ENCODE peak calls at places on chromosomes 2 and 18, in five cellular contexts. S, C, M, P and R are unnamed samples.

GRCh38 chr2:149065236-149065635 is 26.7 kb downstream of the LYPD6B start:
- DNase-seq in M (no peak), C (no peak), P (no peak), S (peak), R (no peak)

GRCh38 chr2:111930875-111931274 is 32.5 kb downstream of the MERTK start:
- DNase-seq in S (peak), P (no peak), C (no peak), M (no peak), R (no peak)

GRCh38 chr2:128603411-128603924 is 284.8 kb upstream of the HS6ST1 start:
- DNase-seq in S (no peak), C (peak), M (peak), P (no peak), R (no peak)

GRCh38 chr2:203551653-203552250 is 16.7 kb upstream of the RAPH1 start:
- DNase-seq in M (no peak), S (no peak), P (no peak), C (no peak), R (no peak)

GRCh38 chr2:199903111-199903510 is 8.0 kb upstream of the C2orf69 start:
- DNase-seq in P (no peak), M (no peak), S (no peak), C (no peak), R (no peak)

GRCh38 chr18:31610841-31611240 is 19.2 kb downstream of the TTR start:
- DNase-seq in C (no peak), S (peak), M (no peak), P (peak), R (peak)

GRCh38 chr18:50642439-50642838 is 82.6 kb downstream of the MAPK4 start:
- DNase-seq in S (no peak), M (no peak), P (no peak), C (no peak), R (no peak)

GRCh38 chr2:198456418-198456817 is 652.0 kb downstream of the PLCL1 start:
- DNase-seq in C (no peak), M (no peak), P (no peak), S (no peak), R (no peak)

GRCh38 chr2:2919574-2920365 is 457.8 kb downstream of the EIPR1 start:
- DNase-seq in S (no peak), C (no peak), P (no peak), M (peak), R (no peak)

GRCh38 chr18:55925772-55926171 is 337.8 kb upstream of the TCF4 start:
- DNase-seq in C (no peak), M (no peak), P (no peak), S (no peak), R (no peak)

GRCh38 chr2:15383695-15384350 is 177.3 kb downstream of the NBAS start:
- DNase-seq in M (no peak), P (peak), C (no peak), S (no peak), R (no peak)

GRCh38 chr2:25401307-25402021 is 59.7 kb upstream of the DNMT3A start:
- DNase-seq in M (peak), C (no peak), P (no peak), S (peak), R (no peak)

GRCh38 chr2:133655565-133656113 is 87.4 kb upstream of the NCKAP5 start:
- DNase-seq in M (no peak), P (no peak), C (no peak), S (no peak), R (no peak)

GRCh38 chr2:88746929-88747490 is 55.5 kb downstream of the RPIA start:
- DNase-seq in M (no peak), S (no peak), P (no peak), C (no peak), R (no peak)

GRCh38 chr2:233565685-233566140 is 869 bp downstream of the USP40 start:
- DNase-seq in C (no peak), M (no peak), S (peak), P (no peak), R (peak)

GRCh38 chr2:222861411-222862067 is 703 bp downstream of the ACSL3 start:
- DNase-seq in M (peak), P (no peak), S (peak), C (peak), R (no peak)

GRCh38 chr2:142582317-142582716 is 295.1 kb upstream of the KYNU start:
- DNase-seq in M (no peak), C (no peak), P (no peak), S (no peak), R (no peak)

GRCh38 chr2:65416945-65417344 is 15.5 kb downstream of the SPRED2 start:
- DNase-seq in S (peak), C (no peak), P (no peak), M (no peak), R (peak)

GRCh38 chr2:953975-954686 is 3.5 kb downstream of the SNTG2 start:
- DNase-seq in P (peak), S (no peak), C (no peak), M (no peak), R (no peak)

GRCh38 chr2:214649440-214650205 is 159.9 kb downstream of the BARD1 start:
- DNase-seq in P (no peak), C (no peak), S (no peak), M (no peak), R (no peak)

GRCh38 chr2:106157416-106157815 is 36.7 kb downstream of the UXS1 start:
- DNase-seq in C (no peak), P (no peak), S (no peak), M (no peak), R (no peak)

GRCh38 chr2:55452879-55453278 is 33.2 kb upstream of the CCDC88A start:
- DNase-seq in S (peak), P (no peak), C (no peak), M (no peak), R (no peak)

GRCh38 chr2:237766334-237766733 is 32.2 kb upstream of the RBM44 start:
- DNase-seq in P (no peak), S (no peak), M (no peak), C (no peak), R (no peak)

GRCh38 chr2:22536131-22536530 is 848.8 kb upstream of the KLHL29 start:
- DNase-seq in S (no peak), M (no peak), C (no peak), P (no peak), R (no peak)

GRCh38 chr2:205682239-205683021 is at the start of gene NRP2:
- DNase-seq in S (peak), C (peak), P (peak), M (peak), R (no peak)

GRCh38 chr2:37349376-37349775 is 4.9 kb downstream of the QPCT start:
- DNase-seq in S (no peak), M (no peak), P (no peak), C (no peak), R (no peak)

GRCh38 chr2:26913599-26914285 is 56.7 kb upstream of the MAPRE3 start:
- DNase-seq in C (no peak), M (peak), S (no peak), P (peak), R (no peak)

GRCh38 chr18:45228989-45229388 is 386.3 kb upstream of the SLC14A2 start:
- DNase-seq in P (no peak), S (no peak), M (no peak), C (no peak), R (no peak)

GRCh38 chr2:25347205-25347815 is 5.6 kb upstream of the DNMT3A start:
- DNase-seq in M (no peak), S (peak), P (no peak), C (no peak), R (no peak)

GRCh38 chr2:234394450-234394849 is 102.4 kb downstream of the ARL4C start:
- DNase-seq in C (no peak), M (no peak), S (no peak), P (no peak), R (no peak)

GRCh38 chr2:9739508-9739907 is 103.8 kb upstream of the TAF1B start:
- DNase-seq in M (peak), C (peak), S (peak), P (no peak), R (no peak)
- H3K4me3 ChIP-seq in M (no peak), C (peak), S (peak), P (no peak), R (no peak)

GRCh38 chr18:63107171-63107850 is 212.3 kb downstream of the BCL2 start:
- DNase-seq in C (no peak), S (peak), M (no peak), P (no peak), R (no peak)
- H3K4me3 ChIP-seq in C (no peak), S (peak), M (no peak), P (no peak), R (no peak)

GRCh38 chr2:101124061-101124460 is 27.1 kb downstream of the TBC1D8 start:
- DNase-seq in P (no peak), M (no peak), C (no peak), S (no peak), R (no peak)

GRCh38 chr2:101125799-101126198 is 25.4 kb downstream of the TBC1D8 start:
- DNase-seq in C (no peak), P (no peak), S (no peak), M (no peak), R (no peak)

GRCh38 chr2:101127319-101128056 is 23.7 kb downstream of the TBC1D8 start:
- DNase-seq in M (no peak), P (no peak), S (no peak), C (no peak), R (no peak)

GRCh38 chr2:101125374-101125773 is 25.8 kb downstream of the TBC1D8 start:
- DNase-seq in P (no peak), M (no peak), S (no peak), C (no peak), R (peak)

GRCh38 chr2:101124684-101125366 is 26.4 kb downstream of the TBC1D8 start:
- DNase-seq in C (peak), P (no peak), M (peak), S (no peak), R (no peak)
- H3K4me3 ChIP-seq in C (peak), P (no peak), M (no peak), S (no peak), R (no peak)

DNA sequence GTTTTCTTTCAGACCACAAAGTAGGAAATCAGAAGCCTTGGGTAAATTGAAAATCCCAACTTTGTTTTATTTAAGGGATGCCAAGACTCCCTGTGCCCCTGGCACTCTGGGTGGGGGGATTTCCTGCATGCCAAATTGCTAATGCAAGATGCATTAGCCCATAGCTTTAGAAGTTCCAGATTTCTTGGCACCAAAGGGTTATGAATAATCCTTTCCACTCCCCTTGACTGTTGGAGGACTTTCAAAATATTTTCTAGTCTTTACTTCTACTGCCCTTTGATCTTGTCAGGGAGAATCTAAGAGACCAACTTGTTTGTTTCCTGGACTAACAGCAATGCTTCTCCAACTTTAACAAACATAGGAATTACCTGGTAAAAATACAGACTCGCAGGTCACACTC is 81.8 kb upstream of the TGIF1 start:
- DNase-seq in P (no peak), M (no peak), C (no peak), S (no peak), R (no peak)
- H3K4me3 ChIP-seq in P (no peak), M (no peak), C (no peak), S (no peak), R (no peak)